ENCODE peak calls at places on chromosomes 4 and X, in nine cellular contexts. W, B, T, E, G, L, F, X and K are unnamed samples. For H3K4me1, the result is how much of the 10 kb centered on the place peaks cover.

GRCh38 chr4:4640692-4641091 is 98.8 kb upstream of the STX18 start:
- DNase-seq in W (no peak), G (no peak), T (no peak), B (no peak), F (no peak), E (no peak), L (no peak), X (no peak), K (no peak)

GRCh38 chr4:181874582-181874981 is 368.6 kb upstream of the TENM3 start:
- DNase-seq in E (no peak), F (no peak), G (no peak), T (no peak), B (no peak), W (no peak), L (no peak), X (no peak), K (no peak)

GRCh38 chr4:119151161-119151560 is 15.5 kb downstream of the MYOZ2 start:
- DNase-seq in B (no peak), E (no peak), G (peak), L (no peak), W (no peak), X (no peak), F (no peak), T (no peak), K (no peak)

GRCh38 chr4:52059372-52059771 is 8.3 kb downstream of the SPATA18 start:
- DNase-seq in X (no peak), F (no peak), E (peak), G (no peak), T (no peak), W (peak), L (no peak), B (no peak), K (peak)

GRCh38 chr4:137700072-137700471 is 167.8 kb upstream of the PCDH18 start:
- DNase-seq in F (no peak), W (peak), L (no peak), T (no peak), G (no peak), E (no peak), B (no peak), X (no peak), K (no peak)

GRCh38 chr4:23903859-23904438 is 14.1 kb upstream of the PPARGC1A start:
- DNase-seq in G (peak), F (no peak), L (no peak), T (no peak), W (no peak), B (no peak), X (no peak), E (no peak), K (peak)

GRCh38 chr4:683247-683897 is 5.6 kb downstream of the SLC49A3 start:
- DNase-seq in B (no peak), L (no peak), X (no peak), W (no peak), E (peak), G (no peak), F (no peak), T (peak), K (no peak)

GRCh38 chr4:71130827-71131603 is 137.6 kb downstream of the DCK start:
- DNase-seq in B (no peak), E (no peak), G (no peak), T (no peak), F (no peak), W (peak), X (no peak), L (no peak), K (no peak)

GRCh38 chr4:28310926-28311325 is 1450.3 kb downstream of the STIM2 start:
- DNase-seq in G (no peak), E (no peak), B (no peak), T (no peak), L (no peak), X (no peak), W (no peak), F (no peak), K (no peak)

GRCh38 chr4:1291996-1292702 is 2.5 kb downstream of the MAEA start:
- DNase-seq in W (no peak), X (no peak), G (no peak), L (no peak), T (no peak), B (no peak), F (no peak), E (peak), K (no peak)

GRCh38 chrX:151828434-151829080 is 84.1 kb upstream of the MAGEA4 start:
- DNase-seq in W (no peak), E (no peak), T (no peak), F (no peak), X (no peak), G (no peak), B (no peak), L (no peak), K (no peak)

GRCh38 chrX:21166302-21166982 is 207.8 kb upstream of the CNKSR2 start:
- DNase-seq in G (no peak), F (no peak), T (no peak), W (peak), E (no peak), B (no peak), L (no peak), X (no peak), K (no peak)

GRCh38 chr4:54272051-54272450 is 43.0 kb downstream of the PDGFRA start:
- DNase-seq in T (no peak), F (no peak), W (no peak), X (no peak), L (no peak), E (no peak), G (no peak), B (no peak), K (no peak)

GRCh38 chr4:55762815-55763214 is 56.8 kb upstream of the EXOC1L start:
- DNase-seq in B (no peak), X (no peak), T (no peak), F (no peak), G (no peak), E (no peak), L (no peak), W (no peak), K (no peak)

GRCh38 chrX:151974336-151975227 is at the start of gene GABRE:
- DNase-seq in L (no peak), F (peak), T (peak), X (no peak), G (peak), W (no peak), E (peak), B (peak), K (peak)

GRCh38 chr4:6909113-6909969 is at the start of gene TBC1D14:
- DNase-seq in F (peak), T (peak), L (no peak), X (peak), B (peak), W (peak), E (peak), G (peak), K (peak)
- TF ChIP-seq POLR2A in F (peak), T (peak), L (peak), X (peak), B (peak), W (peak), E (peak), G (peak), K (peak)

DNA sequence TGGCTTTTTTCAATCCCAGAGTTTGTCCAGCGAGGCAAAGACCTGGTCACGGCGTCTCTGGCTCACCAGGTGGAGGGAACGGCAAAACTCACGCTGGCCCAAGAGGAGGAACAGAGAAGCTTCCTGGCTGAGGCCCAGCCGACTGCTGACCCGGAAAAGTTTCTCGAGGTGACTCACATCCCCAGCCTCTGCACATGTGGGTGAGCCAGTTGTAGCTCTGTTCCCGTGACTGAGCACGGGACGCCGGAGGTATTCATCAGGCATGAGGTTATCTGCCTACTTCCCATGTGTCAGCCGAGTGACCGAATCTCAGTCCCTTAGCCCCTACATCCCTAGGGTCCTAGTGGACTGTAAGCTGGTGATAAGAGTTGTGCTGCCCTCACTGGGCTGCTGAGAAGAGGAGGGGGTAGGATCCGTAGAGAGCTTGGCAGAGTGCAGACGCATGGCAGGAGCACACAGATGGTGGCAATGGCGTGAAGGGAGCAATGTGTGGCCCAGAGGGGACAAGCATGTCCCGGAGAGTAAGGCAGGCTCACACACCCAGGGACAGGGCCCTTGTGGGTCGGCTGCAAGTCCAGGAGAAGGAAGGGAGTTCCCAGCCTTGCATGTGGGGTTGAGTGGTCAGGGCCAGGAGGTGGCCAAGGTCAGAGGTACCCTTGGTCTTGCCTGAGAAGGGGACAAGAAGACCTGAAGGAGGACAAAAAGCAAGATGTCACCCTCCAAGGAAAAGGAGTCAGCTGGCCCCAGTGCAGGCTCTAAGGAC is 42.9 kb downstream of the EVC start:
- DNase-seq in B (no peak), L (no peak), X (peak), T (no peak), G (no peak), W (peak), F (peak), E (no peak), K (no peak)
- H3K4me1 ChIP-seq in B (under half), L (under half), X (under half), T (under half), G (under half), W (under half), F (under half), E (under half), K (under half)

GRCh38 chr4:56940403-56940802 is 32.7 kb downstream of the REST start:
- DNase-seq in F (no peak), W (no peak), X (no peak), B (no peak), T (no peak), L (no peak), G (no peak), E (no peak), K (no peak)
- TF ChIP-seq POLR2A in F (no peak), W (no peak), X (no peak), B (no peak), T (no peak), L (no peak), G (no peak), E (no peak), K (no peak)

GRCh38 chrX:16659326-16659725 is 9.4 kb downstream of the S100G start:
- DNase-seq in F (no peak), B (no peak), G (no peak), X (no peak), T (no peak), E (no peak), L (no peak), W (no peak), K (no peak)
- H3K4me1 ChIP-seq in F (under half), B (under half), G (under half), X (under half), T (under half), E (under half), L (under half), W (under half), K (under half)

DNA sequence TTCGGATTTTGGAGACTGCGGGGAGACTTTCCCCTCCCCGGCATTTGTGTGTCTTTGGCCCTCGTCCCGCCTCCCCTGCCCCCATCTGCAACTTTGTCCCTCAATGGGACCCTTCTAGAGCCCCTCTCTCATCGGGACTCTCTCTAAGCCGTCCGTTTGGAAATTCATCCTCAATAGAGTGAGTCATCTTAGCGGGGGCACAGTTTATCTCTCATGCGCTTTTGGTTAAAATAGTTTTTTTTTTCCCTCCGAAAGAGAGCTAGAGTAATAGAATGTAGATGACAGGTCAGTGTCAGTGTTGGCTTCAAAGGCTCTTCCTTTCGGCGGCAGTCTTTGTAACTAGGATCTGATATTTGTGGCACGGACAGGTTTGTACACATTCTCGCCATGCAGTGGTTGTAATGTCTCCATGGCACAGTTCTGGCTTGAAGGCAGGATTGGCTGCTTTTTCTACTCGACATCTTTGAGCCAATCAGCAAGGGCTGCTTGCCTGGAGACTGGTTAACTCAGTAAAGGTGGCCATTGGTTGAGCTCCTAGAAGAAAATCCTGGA is 966 bp downstream of the N4BP2 start:
- DNase-seq in W (peak), X (peak), B (peak), E (peak), T (peak), G (peak), F (peak), L (peak), K (peak)
- TF ChIP-seq POLR2A in W (no peak), X (peak), B (peak), E (peak), T (peak), G (peak), F (peak), L (peak), K (peak)

GRCh38 chr4:104493071-104493831 is 1.4 kb downstream of the CXXC4 start:
- DNase-seq in L (no peak), X (no peak), F (no peak), B (no peak), T (no peak), G (no peak), W (no peak), E (no peak), K (no peak)
- H3K4me1 ChIP-seq in L (under half), X (under half), F (under half), B (under half), T (under half), G (half or more), W (under half), E (under half), K (under half)